ENCODE peak calls at places on chromosomes 5 and 9, in four cellular contexts. U is left kidney, G is cortex of kidney, S is AG20443. Y is an unnamed sample.

GRCh38 chr9:86519216-86519615 is 165.0 kb upstream of the TUT7 start:
- DNase-seq in U (no peak), G (no peak), S (no peak), Y (no peak)

GRCh38 chr5:111948517-111948916 is 191.5 kb upstream of the NREP start:
- DNase-seq in U (no peak), G (no peak), S (peak), Y (no peak)

GRCh38 chr9:78321505-78321904 is 24.6 kb downstream of the PSAT1 start:
- DNase-seq in U (no peak), G (no peak), S (no peak), Y (no peak)

GRCh38 chr5:128534729-128535128 is 3.3 kb downstream of the FBN2 start:
- DNase-seq in U (peak), G (no peak), S (no peak), Y (no peak)

GRCh38 chr5:75818661-75819060 is 101.4 kb upstream of the POC5 start:
- DNase-seq in U (no peak), G (no peak), S (no peak), Y (no peak)

GRCh38 chr5:109694451-109694891 is 4.7 kb downstream of the MAN2A1 start:
- DNase-seq in U (no peak), G (no peak), S (no peak), Y (no peak)

GRCh38 chr9:34237836-34238235 is 59.0 kb downstream of the UBAP1 start:
- DNase-seq in U (no peak), G (no peak), S (no peak), Y (no peak)

GRCh38 chr5:74127377-74128338 is 501.7 kb downstream of the ARHGEF28 start:
- DNase-seq in U (peak), G (no peak), S (peak), Y (peak)

GRCh38 chr9:12785251-12785880 is 10.5 kb downstream of the LURAP1L start:
- DNase-seq in U (peak), G (no peak), S (no peak), Y (no peak)

GRCh38 chr5:76303917-76304316 is 99.2 kb upstream of the IQGAP2 start:
- DNase-seq in U (no peak), G (no peak), S (no peak), Y (peak)

GRCh38 chr5:172414618-172415599 is 39.4 kb downstream of the SH3PXD2B start:
- DNase-seq in U (no peak), G (no peak), S (no peak), Y (no peak)

GRCh38 chr5:523658-524441 is 399 bp downstream of the SLC9A3 start:
- DNase-seq in U (peak), G (no peak), S (peak), Y (no peak)

GRCh38 chr9:79384091-79384490 is 187.7 kb upstream of the TLE4 start:
- DNase-seq in U (no peak), G (no peak), S (no peak), Y (no peak)

GRCh38 chr9:133576591-133577462 is 32.4 kb downstream of the FAM163B start:
- DNase-seq in U (peak), G (no peak), S (no peak), Y (no peak)

Y was measured in iPS-NIHi11.